ENCODE peak calls at places on chromosomes 2 and 18, in four cellular contexts. O, W, L and H are unnamed samples.

GRCh38 chr18:65073060-65073550 is 677.7 kb upstream of the CDH7 start:
- DNase-seq in O (no peak), W (no peak), L (no peak), H (no peak)

GRCh38 chr2:64325852-64326577 is 127.9 kb upstream of the LGALSL start:
- DNase-seq in O (no peak), W (peak), L (no peak), H (no peak)

GRCh38 chr18:48949606-48950535 is 894 bp downstream of the SMAD7 start:
- DNase-seq in O (no peak), W (no peak), L (peak), H (no peak)

GRCh38 chr2:44130441-44130840 is 38.2 kb upstream of the PPM1B start:
- DNase-seq in O (no peak), W (no peak), L (peak), H (no peak)

GRCh38 chr18:48623468-48624220 is 84.8 kb downstream of the CTIF start:
- DNase-seq in O (no peak), W (no peak), L (peak), H (peak)

GRCh38 chr2:74221091-74221490 is 22.7 kb downstream of the MTHFD2 start:
- DNase-seq in O (no peak), W (no peak), L (peak), H (no peak)

GRCh38 chr2:96747061-96747460 is 7.2 kb upstream of the LMAN2L start:
- DNase-seq in O (no peak), W (no peak), L (no peak), H (no peak)

GRCh38 chr2:47520302-47520630 is 117.3 kb downstream of the MSH2 start:
- DNase-seq in O (no peak), W (no peak), L (no peak), H (no peak)

GRCh38 chr18:29874519-29875098 is 1167.9 kb downstream of the DSC3 start:
- DNase-seq in O (no peak), W (no peak), L (peak), H (peak)

GRCh38 chr18:28863396-28863795 is 686.5 kb upstream of the CDH2 start:
- DNase-seq in O (no peak), W (no peak), L (no peak), H (no peak)

GRCh38 chr2:133581027-133581760 is 12.9 kb upstream of the NCKAP5 start:
- DNase-seq in O (no peak), W (no peak), L (peak), H (no peak)

GRCh38 chr2:174675615-174676014 is 78.0 kb upstream of the WIPF1 start:
- DNase-seq in O (no peak), W (no peak), L (no peak), H (no peak)

GRCh38 chr2:25301453-25302352 is 40.0 kb downstream of the DNMT3A start:
- DNase-seq in O (no peak), W (peak), L (peak), H (peak)

GRCh38 chr2:226911932-226912331 is 76.1 kb downstream of the RHBDD1 start:
- DNase-seq in O (no peak), W (no peak), L (peak), H (no peak)

GRCh38 chr2:38377501-38378258 is 607 bp upstream of the ATL2 start:
- DNase-seq in O (peak), W (no peak), L (peak), H (peak)

GRCh38 chr2:238101891-238102841 is 2.0 kb downstream of the ESPNL start:
- DNase-seq in O (no peak), W (no peak), L (no peak), H (no peak)

DNA sequence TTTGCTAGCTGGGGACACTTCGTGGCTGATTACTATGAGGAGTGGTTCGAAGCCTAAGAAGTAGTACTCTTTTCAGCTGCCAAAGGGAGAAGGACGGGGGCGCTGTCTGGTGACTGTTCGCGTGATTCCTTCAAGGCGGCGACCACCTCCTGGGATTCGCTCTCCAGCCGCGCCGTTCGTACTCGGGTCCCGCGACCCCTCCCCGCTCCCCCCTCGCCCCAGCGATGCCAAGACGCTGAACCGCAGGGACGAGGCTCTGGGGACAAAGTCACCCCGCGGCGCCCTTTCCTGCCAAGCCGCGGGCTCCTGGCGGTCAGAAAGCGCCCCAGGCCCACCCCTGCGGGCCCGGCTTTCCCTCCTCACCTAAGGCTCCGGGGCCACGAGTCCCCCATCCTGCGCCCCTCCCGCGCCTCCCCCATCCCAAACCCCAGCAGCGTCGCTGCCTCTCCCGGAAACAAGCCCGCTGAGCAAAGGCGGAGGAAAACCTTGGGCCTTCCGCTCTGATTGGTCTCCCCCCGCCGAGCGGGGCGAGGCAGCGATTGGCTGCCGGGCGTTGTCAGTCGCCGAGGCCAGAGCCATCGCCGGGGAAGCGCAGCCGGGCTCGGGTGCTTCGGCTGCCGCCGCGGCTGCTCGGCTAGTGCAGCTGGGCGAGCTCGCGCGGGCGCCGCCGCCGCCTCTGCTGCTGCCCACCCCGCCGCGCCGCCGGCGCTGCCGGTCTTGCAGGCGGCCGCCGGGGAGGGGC is 404.3 kb downstream of the XIRP2 start:
- DNase-seq in O (peak), W (peak), L (peak), H (peak)
- TF ChIP-seq POLR2A in O (no peak), W (no peak), L (no peak), H (peak)

DNA sequence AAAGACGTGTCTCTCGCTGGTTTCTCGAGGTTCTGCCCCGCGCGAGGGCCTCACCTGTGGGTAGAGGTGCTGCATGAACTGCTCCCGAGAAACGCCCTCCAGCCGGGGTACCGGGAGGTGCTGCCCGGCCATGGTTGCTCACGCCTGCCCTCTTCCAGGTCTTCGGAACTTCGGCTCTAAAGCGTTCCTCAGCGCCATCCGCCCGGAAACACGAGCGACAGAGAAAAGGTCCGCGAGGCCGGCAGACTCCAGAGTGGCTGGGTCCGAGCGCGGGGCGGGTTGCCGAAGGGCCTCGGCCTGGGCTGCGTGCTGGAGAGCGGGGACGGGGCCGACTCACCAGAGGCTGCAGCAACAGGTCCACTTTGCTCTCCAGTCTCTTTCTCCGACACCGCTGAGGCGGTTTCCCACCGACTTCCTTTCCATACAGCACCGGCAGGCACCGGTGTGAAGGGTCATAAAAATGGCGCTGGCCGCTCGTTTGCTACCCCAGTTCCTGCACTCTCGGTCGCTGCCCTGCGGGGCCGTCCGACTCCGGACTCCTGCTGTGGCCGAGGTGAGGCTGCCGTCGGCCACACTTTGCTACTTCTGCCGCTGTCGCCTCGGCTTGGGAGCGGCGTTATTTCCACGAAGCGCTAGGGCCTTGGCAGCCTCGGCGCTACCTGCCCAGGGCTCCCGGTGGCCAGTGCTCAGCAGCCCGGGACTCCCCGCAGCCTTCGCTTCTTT is at the start of the genes MAIP1 and TYW5:
- DNase-seq in O (peak), W (peak), L (peak), H (peak)
- TF ChIP-seq POLR2A in O (peak), W (peak), L (peak), H (peak)

DNA sequence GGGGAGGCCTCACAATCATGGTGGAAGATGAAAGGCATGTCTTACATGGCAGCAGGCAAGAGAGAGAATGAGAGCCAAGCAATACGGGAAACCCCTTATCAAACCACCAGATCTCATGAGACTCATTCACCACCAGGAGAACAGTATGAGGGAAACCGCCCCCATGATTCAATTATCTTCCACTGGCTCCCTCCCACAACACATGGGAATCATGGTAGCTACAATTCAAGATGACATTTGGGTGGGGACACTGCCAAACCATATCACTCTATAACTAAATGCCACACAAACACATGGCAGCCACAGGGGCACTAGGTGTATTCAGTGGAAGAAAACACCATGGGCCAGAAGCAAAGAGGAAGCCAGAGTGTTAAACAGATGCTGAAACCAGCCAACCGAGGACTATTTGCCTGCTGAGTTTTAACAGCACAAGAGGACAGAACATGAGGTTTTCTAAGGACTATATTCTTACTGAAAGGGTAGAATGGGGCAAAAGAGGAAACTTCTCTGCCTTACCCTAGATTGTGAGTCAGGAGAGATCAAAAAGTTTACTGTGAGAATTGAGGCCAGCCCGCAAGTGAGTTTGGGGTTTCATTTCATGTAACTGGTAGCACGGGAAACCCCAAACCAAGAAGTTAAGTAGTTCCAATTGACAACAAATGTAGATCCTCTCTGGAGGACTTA is 49.2 kb downstream of the SIGLEC15 start:
- DNase-seq in O (no peak), W (peak), L (peak), H (no peak)
- TF ChIP-seq POLR2A in O (no peak), W (no peak), L (no peak), H (no peak)

GRCh38 chr18:657998-658946 is 819 bp downstream of the TYMS start:
- DNase-seq in O (peak), W (peak), L (peak), H (peak)
- TF ChIP-seq POLR2A in O (peak), W (peak), L (no peak), H (peak)

GRCh38 chr2:160406591-160407392 is 86.8 kb downstream of the RBMS1 start:
- DNase-seq in O (peak), W (peak), L (peak), H (no peak)
- TF ChIP-seq POLR2A in O (peak), W (no peak), L (peak), H (peak)

GRCh38 chr2:169824373-169825333 is at the start of gene METTL5:
- DNase-seq in O (peak), W (peak), L (peak), H (peak)
- TF ChIP-seq POLR2A in O (peak), W (peak), L (no peak), H (peak)